ENCODE peak calls at places on chromosomes 3 and 15, in ten cellular contexts. H, X, J, T, G, E, C, L, U and P are unnamed samples.

GRCh38 chr15:72784233-72784876 is 797 bp upstream of the ADPGK start:
- DNase-seq in J (no peak), L (no peak), X (peak; percentile 43), C (no peak), H (peak; percentile 60), E (no peak), G (peak; percentile 44), U (peak; percentile 91), T (no peak), P (peak; percentile 93)

GRCh38 chr15:43316007-43316968 is 14.1 kb downstream of the LCMT2 start:
- DNase-seq in U (peak; percentile 5), H (no peak), G (no peak), L (no peak), J (no peak), T (no peak), E (no peak), X (no peak), C (peak; percentile 91), P (no peak)

GRCh38 chr15:99507732-99508571 is 57.8 kb upstream of the MEF2A start:
- DNase-seq in J (no peak), E (no peak), H (no peak), U (no peak), L (no peak), T (no peak), C (peak; percentile 80), X (no peak), G (no peak), P (peak; percentile 66)

GRCh38 chr3:107416886-107417285 is 39.6 kb downstream of the CCDC54 start:
- DNase-seq in T (no peak), C (no peak), E (no peak), J (no peak), H (no peak), X (no peak), U (no peak), G (no peak), L (no peak), P (no peak)

GRCh38 chr3:150725548-150725947 is 21.8 kb upstream of the ERICH6 start:
- DNase-seq in L (no peak), T (no peak), C (no peak), H (no peak), U (no peak), X (no peak), G (no peak), E (no peak), J (no peak), P (no peak)

GRCh38 chr3:150840733-150841515 is 64.3 kb downstream of the MINDY4B start:
- DNase-seq in L (no peak), J (no peak), E (no peak), H (no peak), C (no peak), G (no peak), T (no peak), X (no peak), U (peak; percentile 54), P (no peak)

GRCh38 chr3:140391041-140391440 is 286.8 kb upstream of the TRIM42 start:
- DNase-seq in U (peak; percentile 83), J (no peak), L (no peak), E (no peak), T (no peak), G (no peak), C (no peak), H (no peak), X (no peak), P (no peak)

GRCh38 chr3:194867270-194867983 is 181.7 kb downstream of the FAM43A start:
- DNase-seq in J (no peak), C (no peak), E (no peak), U (no peak), H (peak; percentile 31), X (no peak), G (no peak), T (no peak), L (no peak), P (no peak)

GRCh38 chr15:33670567-33670966 is 297.7 kb upstream of the CHRM5 start:
- DNase-seq in L (no peak), U (no peak), J (no peak), X (no peak), G (no peak), T (no peak), H (no peak), E (no peak), C (no peak), P (no peak)

GRCh38 chr3:181564222-181564621 is 147.5 kb upstream of the SOX2 start:
- DNase-seq in G (no peak), E (no peak), X (no peak), T (no peak), J (no peak), H (no peak), C (no peak), U (no peak), L (no peak), P (peak; percentile 74)

GRCh38 chr3:188085596-188086560 is 68.1 kb upstream of the LPP start:
- DNase-seq in H (no peak), L (no peak), X (no peak), G (no peak), C (no peak), E (no peak), T (no peak), J (no peak), U (no peak), P (no peak)

GRCh38 chr3:187914231-187914630 is 169.0 kb upstream of the BCL6 start:
- DNase-seq in E (no peak), C (peak; percentile 72), L (no peak), T (no peak), H (no peak), G (no peak), X (no peak), J (no peak), U (no peak), P (no peak)

GRCh38 chr3:90092994-90093393 is 985.6 kb downstream of the EPHA3 start:
- DNase-seq in H (no peak), L (no peak), G (no peak), X (no peak), C (no peak), T (no peak), J (no peak), U (peak; percentile 29), E (no peak), P (peak; percentile 48)

GRCh38 chr3:183583331-183584245 is 28.1 kb upstream of the KLHL6 start:
- DNase-seq in C (no peak), E (no peak), X (no peak), J (no peak), T (no peak), U (no peak), H (no peak), L (no peak), G (no peak), P (no peak)

GRCh38 chr3:66633564-66633963 is 132.7 kb upstream of the LRIG1 start:
- DNase-seq in J (no peak), G (no peak), L (no peak), H (no peak), C (no peak), U (no peak), E (no peak), X (no peak), T (no peak), P (no peak)

GRCh38 chr3:18137958-18138357 is 287.2 kb downstream of the SATB1 start:
- DNase-seq in U (no peak), G (no peak), C (no peak), E (no peak), L (no peak), H (no peak), J (no peak), T (no peak), X (no peak), P (no peak)

GRCh38 chr15:60758961-60759729 is 280.2 kb upstream of the ICE2 start:
- DNase-seq in G (no peak), L (no peak), T (no peak), C (no peak), U (no peak), H (no peak), E (no peak), X (no peak), J (no peak), P (no peak)

GRCh38 chr15:80804970-80805495 is 25.9 kb downstream of the CEMIP start:
- DNase-seq in G (peak; percentile 24), X (peak; percentile 13), E (no peak), L (no peak), C (no peak), J (no peak), U (no peak), T (no peak), H (no peak), P (no peak)

GRCh38 chr15:78810003-78810376 is 1.3 kb downstream of the ADAMTS7 start:
- DNase-seq in L (no peak), C (no peak), U (peak; percentile 27), T (no peak), E (no peak), G (no peak), X (no peak), H (no peak), J (no peak), P (no peak)